ENCODE peak calls at places on chromosomes 4 and X, in five cellular contexts. J, I, V, D and Y are unnamed samples.

GRCh38 chr4:60241886-60242285 is 958.2 kb upstream of the ADGRL3 start:
- DNase-seq in J (no peak), I (no peak), V (no peak), D (no peak), Y (no peak)

GRCh38 chr4:182301736-182302135 is 58.5 kb downstream of the TENM3 start:
- DNase-seq in J (no peak), I (no peak), V (no peak), D (no peak), Y (no peak)

GRCh38 chr4:174357321-174357720 is 73.6 kb downstream of the CEP44 start:
- DNase-seq in J (no peak), I (no peak), V (no peak), D (no peak), Y (no peak)

GRCh38 chr4:55762815-55763214 is 56.8 kb upstream of the EXOC1L start:
- DNase-seq in J (no peak), I (no peak), V (no peak), D (no peak), Y (no peak)

GRCh38 chrX:101164766-101165590 is 54.6 kb upstream of the DRP2 start:
- DNase-seq in J (no peak), I (no peak), V (no peak), D (no peak), Y (no peak)

GRCh38 chr4:7777017-7777710 is 162.5 kb downstream of the AFAP1 start:
- DNase-seq in J (no peak), I (peak; percentile 35), V (no peak), D (no peak), Y (no peak)

GRCh38 chr4:101264993-101265815 is 82.1 kb downstream of the PPP3CA start:
- DNase-seq in J (peak; percentile 8), I (no peak), V (no peak), D (no peak), Y (peak; percentile 60)

GRCh38 chr4:56666279-56666678 is 14.8 kb downstream of the HOPX start:
- DNase-seq in J (no peak), I (no peak), V (no peak), D (no peak), Y (no peak)

GRCh38 chr4:86498560-86499166 is 95.5 kb upstream of the PTPN13 start:
- DNase-seq in J (peak; percentile 51), I (peak; percentile 35), V (no peak), D (no peak), Y (peak; percentile 40)

GRCh38 chr4:183035726-183036415 is 63.2 kb upstream of the WWC2 start:
- DNase-seq in J (no peak), I (no peak), V (no peak), D (no peak), Y (no peak)

GRCh38 chr4:124803641-124804040 is 91.1 kb upstream of the ANKRD50 start:
- DNase-seq in J (peak; percentile 55), I (no peak), V (no peak), D (no peak), Y (peak; percentile 78)

GRCh38 chr4:11436673-11437072 is 8.0 kb upstream of the HS3ST1 start:
- DNase-seq in J (no peak), I (no peak), V (no peak), D (no peak), Y (peak; percentile 63)

GRCh38 chr4:101252721-101253120 is 94.6 kb downstream of the PPP3CA start:
- DNase-seq in J (no peak), I (no peak), V (no peak), D (no peak), Y (peak; percentile 51)

GRCh38 chrX:44428989-44429627 is 85.6 kb upstream of the EFHC2 start:
- DNase-seq in J (no peak), I (no peak), V (no peak), D (no peak), Y (peak; percentile 14)

GRCh38 chrX:15244421-15244820 is 25.5 kb downstream of the ASB9 start:
- DNase-seq in J (no peak), I (no peak), V (no peak), D (no peak), Y (no peak)

GRCh38 chrX:26562156-26562555 is 346.2 kb downstream of the MAGEB5 start:
- DNase-seq in J (no peak), I (no peak), V (no peak), D (no peak), Y (no peak)

GRCh38 chr4:1598206-1598605 is 85.9 kb downstream of the FAM53A start:
- DNase-seq in J (no peak), I (no peak), V (no peak), D (no peak), Y (no peak)

GRCh38 chr4:135966936-135967335 is 1565.4 kb downstream of the PCDH18 start:
- DNase-seq in J (no peak), I (no peak), V (no peak), D (no peak), Y (no peak)

GRCh38 chr4:142435599-142436235 is 410.4 kb downstream of the INPP4B start:
- DNase-seq in J (no peak), I (no peak), V (no peak), D (no peak), Y (no peak)

GRCh38 chrX:39777623-39778025 is 320.1 kb downstream of the BCOR start:
- DNase-seq in J (no peak), I (no peak), V (no peak), D (no peak), Y (no peak)

GRCh38 chr4:153792007-153792892 is 3.4 kb upstream of the SFRP2 start:
- DNase-seq in J (peak; percentile 64), I (no peak), V (no peak), D (no peak), Y (peak; percentile 67)